ENCODE peak calls at places on chromosomes 1 and 21, in four cellular contexts. One of them, this sample, is unnamed.

GRCh38 chr1:2585318-2586092 is 1.1 kb upstream of the PRXL2B start:
- DNase-seq in GM12864: peak; percentile 49
- DNase-seq in neural crest cell: no peak
- DNase-seq in type B pancreatic cell: no peak
- DNase-seq in this sample: peak; percentile 72

GRCh38 chr1:214290399-214291037 is 9.6 kb downstream of the SMYD2 start:
- DNase-seq in GM12864: no peak
- DNase-seq in neural crest cell: no peak
- DNase-seq in type B pancreatic cell: no peak
- DNase-seq in this sample: no peak

GRCh38 chr1:4517559-4517958 is 136.8 kb upstream of the AJAP1 start:
- DNase-seq in GM12864: no peak
- DNase-seq in neural crest cell: no peak
- DNase-seq in type B pancreatic cell: no peak
- DNase-seq in this sample: no peak

GRCh38 chr1:24380508-24380907 is 33.1 kb downstream of the STPG1 start:
- DNase-seq in GM12864: no peak
- DNase-seq in neural crest cell: no peak
- DNase-seq in type B pancreatic cell: peak; percentile 36
- DNase-seq in this sample: no peak

GRCh38 chr1:69567847-69568434 is at the start of gene LRRC7:
- DNase-seq in GM12864: no peak
- DNase-seq in neural crest cell: peak; percentile 34
- DNase-seq in type B pancreatic cell: no peak
- DNase-seq in this sample: peak; percentile 15

GRCh38 chr1:184759097-184759496 is 4.4 kb upstream of the EDEM3 start:
- DNase-seq in GM12864: no peak
- DNase-seq in neural crest cell: no peak
- DNase-seq in type B pancreatic cell: no peak
- DNase-seq in this sample: no peak

GRCh38 chr1:225539069-225539468 is 111.2 kb upstream of the LBR start:
- DNase-seq in GM12864: no peak
- DNase-seq in neural crest cell: no peak
- DNase-seq in type B pancreatic cell: no peak
- DNase-seq in this sample: no peak

GRCh38 chr1:153791856-153792253 is 16.6 kb downstream of the SLC27A3 start:
- DNase-seq in GM12864: no peak
- DNase-seq in neural crest cell: no peak
- DNase-seq in type B pancreatic cell: no peak
- DNase-seq in this sample: no peak

GRCh38 chr1:3652538-3653285 is 396 bp downstream of the TP73 start:
- DNase-seq in GM12864: no peak
- DNase-seq in neural crest cell: no peak
- DNase-seq in type B pancreatic cell: no peak
- DNase-seq in this sample: no peak

GRCh38 chr21:27513825-27514224 is 546.9 kb upstream of the ADAMTS5 start:
- DNase-seq in GM12864: no peak
- DNase-seq in neural crest cell: no peak
- DNase-seq in type B pancreatic cell: no peak
- DNase-seq in this sample: no peak

GRCh38 chr1:156813750-156814570 is 2.7 kb downstream of the SH2D2A start:
- DNase-seq in GM12864: no peak
- DNase-seq in neural crest cell: peak; percentile 46
- DNase-seq in type B pancreatic cell: no peak
- DNase-seq in this sample: peak; percentile 82

GRCh38 chr1:201849372-201850052 is 20.6 kb downstream of the IPO9 start:
- DNase-seq in GM12864: no peak
- DNase-seq in neural crest cell: no peak
- DNase-seq in type B pancreatic cell: no peak
- DNase-seq in this sample: no peak

DNA sequence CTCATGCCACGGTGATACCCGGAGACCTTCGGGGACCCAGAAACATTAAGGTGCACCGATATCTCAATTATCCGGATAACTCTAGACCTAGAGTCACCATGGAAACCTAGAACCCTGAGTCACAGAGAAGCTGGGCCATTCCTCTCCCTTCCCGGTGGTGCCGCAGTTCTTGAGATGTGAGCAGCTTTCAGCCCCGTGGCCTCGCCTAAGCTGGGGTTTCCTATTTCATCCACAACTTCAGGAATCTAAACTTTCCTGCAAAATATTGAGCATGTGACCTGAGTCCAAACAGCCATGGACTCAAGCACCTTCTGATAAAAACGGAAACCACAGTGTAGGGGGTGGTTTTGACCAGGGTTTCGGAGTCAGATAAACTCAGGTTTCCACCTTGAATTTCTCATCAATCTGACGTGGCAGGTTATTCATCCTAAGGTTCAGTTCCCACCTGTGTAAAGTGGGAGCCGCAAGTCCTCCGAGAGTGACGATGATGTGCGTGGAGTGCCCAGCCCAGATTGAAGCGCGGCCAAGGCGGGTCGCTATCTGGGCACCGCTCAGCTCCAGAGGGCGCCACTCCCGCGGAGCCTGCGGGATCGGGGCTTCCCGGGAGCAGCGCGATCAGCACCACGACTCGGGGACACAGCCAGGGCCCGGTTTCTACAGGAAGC is 980 bp upstream of the ETS2 start:
- DNase-seq in GM12864: peak; percentile 10
- DNase-seq in neural crest cell: peak; percentile 59
- DNase-seq in type B pancreatic cell: no peak
- DNase-seq in this sample: peak; percentile 45
- TF ChIP-seq CTCF in GM12864: peak; percentile 42
- TF ChIP-seq CTCF in neural crest cell: peak; percentile 61
- TF ChIP-seq CTCF in type B pancreatic cell: peak; percentile 55
- TF ChIP-seq CTCF in this sample: peak; percentile 42

GRCh38 chr1:6874298-6874697 is 89.0 kb downstream of the CAMTA1 start:
- DNase-seq in GM12864: no peak
- DNase-seq in neural crest cell: no peak
- DNase-seq in type B pancreatic cell: no peak
- DNase-seq in this sample: no peak
- TF ChIP-seq CTCF in GM12864: no peak
- TF ChIP-seq CTCF in neural crest cell: no peak
- TF ChIP-seq CTCF in type B pancreatic cell: no peak
- TF ChIP-seq CTCF in this sample: no peak

DNA sequence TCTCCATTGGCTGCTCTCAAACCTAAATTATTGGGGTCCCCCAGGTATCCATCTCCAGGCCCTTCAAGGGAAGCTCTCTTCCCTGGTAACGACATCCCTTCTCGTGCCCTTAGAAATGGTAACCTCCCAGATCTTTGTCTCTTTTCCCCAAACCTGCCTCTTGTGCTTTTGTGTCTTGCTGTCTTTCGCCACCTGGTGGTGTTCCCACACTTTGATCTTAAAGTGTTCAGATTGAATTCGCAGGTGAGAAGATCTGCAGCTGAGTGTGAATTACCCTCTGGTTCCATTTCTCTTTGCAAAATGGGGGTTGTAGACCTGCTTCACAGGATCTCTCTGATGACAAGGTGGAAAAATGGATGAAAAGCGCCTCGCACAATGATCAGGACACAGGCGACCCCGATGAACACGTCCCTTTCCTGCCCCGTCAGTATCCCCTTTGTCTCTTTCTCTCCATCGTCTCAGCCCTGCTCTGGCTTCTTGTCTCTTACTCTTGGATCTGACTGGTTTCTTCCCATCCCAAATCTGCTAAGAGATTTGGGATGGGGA is 53.1 kb downstream of the DOP1B start:
- DNase-seq in GM12864: peak; percentile 13
- DNase-seq in neural crest cell: no peak
- DNase-seq in type B pancreatic cell: no peak
- DNase-seq in this sample: peak; percentile 55
- TF ChIP-seq CTCF in GM12864: peak; percentile 60
- TF ChIP-seq CTCF in neural crest cell: peak; percentile 67
- TF ChIP-seq CTCF in type B pancreatic cell: peak; percentile 64
- TF ChIP-seq CTCF in this sample: peak; percentile 55

GRCh38 chr1:235954306-235955283 is 87.9 kb upstream of the LYST start:
- DNase-seq in GM12864: peak; percentile 87
- DNase-seq in neural crest cell: no peak
- DNase-seq in type B pancreatic cell: no peak
- DNase-seq in this sample: peak; percentile 83
- TF ChIP-seq CTCF in GM12864: peak; percentile 35
- TF ChIP-seq CTCF in neural crest cell: no peak
- TF ChIP-seq CTCF in type B pancreatic cell: no peak
- TF ChIP-seq CTCF in this sample: peak; percentile 23

GRCh38 chr1:85463666-85464496 is 1.1 kb downstream of the DDAH1 start:
- DNase-seq in GM12864: no peak
- DNase-seq in neural crest cell: no peak
- DNase-seq in type B pancreatic cell: peak; percentile 69
- DNase-seq in this sample: no peak
- TF ChIP-seq CTCF in GM12864: no peak
- TF ChIP-seq CTCF in neural crest cell: no peak
- TF ChIP-seq CTCF in type B pancreatic cell: no peak
- TF ChIP-seq CTCF in this sample: no peak

GRCh38 chr1:243819438-243819839 is 30.6 kb downstream of the AKT3 start:
- DNase-seq in GM12864: no peak
- DNase-seq in neural crest cell: no peak
- DNase-seq in type B pancreatic cell: no peak
- DNase-seq in this sample: no peak
- TF ChIP-seq CTCF in GM12864: no peak
- TF ChIP-seq CTCF in neural crest cell: no peak
- TF ChIP-seq CTCF in type B pancreatic cell: no peak
- TF ChIP-seq CTCF in this sample: no peak

This sample was measured in GM10248.